ENCODE peak calls at places on chromosomes 13 and 19, in four cellular contexts. E is K562, M is WTC11, J is SK-N-SH. Y is an unnamed sample.

GRCh38 chr13:27170221-27170520 is 1.4 kb downstream of the USP12 start:
- DNase-seq in E (no peak), M (no peak), J (no peak), Y (no peak)

GRCh38 chr19:7856277-7856581 is 18.0 kb downstream of the PRR36 start:
- DNase-seq in J (no peak), M (no peak), E (no peak), Y (no peak)

GRCh38 chr19:35125270-35125717 is 9.6 kb downstream of the LGI4 start:
- DNase-seq in M (no peak), E (no peak), J (no peak), Y (no peak)

GRCh38 chr13:42883142-42883541 is 101.8 kb downstream of the FAM216B start:
- DNase-seq in E (no peak), M (no peak), J (no peak), Y (no peak)

GRCh38 chr19:50556236-50557008 is 11.8 kb downstream of the LRRC4B start:
- DNase-seq in J (peak; percentile 96), M (peak; percentile 98), E (peak; percentile 91), Y (peak; percentile 70)

GRCh38 chr13:42524487-42525034 is 49.4 kb upstream of the TNFSF11 start:
- DNase-seq in E (no peak), M (no peak), J (no peak), Y (no peak)

GRCh38 chr13:108915095-108915633 is 285.8 kb downstream of the MYO16 start:
- DNase-seq in J (peak; percentile 41), M (no peak), E (peak; percentile 8), Y (no peak)

GRCh38 chr19:54390942-54391577 is 24.2 kb upstream of the TTYH1 start:
- DNase-seq in M (peak; percentile 77), E (peak; percentile 41), J (peak; percentile 68), Y (peak; percentile 77)

GRCh38 chr13:44415815-44416214 is 42.2 kb downstream of the SERP2 start:
- DNase-seq in M (no peak), J (no peak), E (no peak), Y (no peak)

GRCh38 chr13:108322206-108322824 is 52.8 kb downstream of the TNFSF13B start:
- DNase-seq in J (peak; percentile 36), M (no peak), E (peak; percentile 10), Y (no peak)

GRCh38 chr13:23684647-23685046 is 114.4 kb downstream of the TNFRSF19 start:
- DNase-seq in M (no peak), J (no peak), E (no peak), Y (no peak)

GRCh38 chr13:23919006-23919405 is 21.7 kb upstream of the C1QTNF9B start:
- DNase-seq in E (no peak), M (no peak), J (no peak), Y (no peak)

GRCh38 chr19:55213547-55213946 is 4.2 kb upstream of the PTPRH start:
- DNase-seq in M (no peak), J (no peak), E (no peak), Y (no peak)

GRCh38 chr13:30033681-30034447 is 183.4 kb upstream of the UBL3 start:
- DNase-seq in M (no peak), J (no peak), E (no peak), Y (no peak)

GRCh38 chr13:25648996-25649633 is 277.3 kb downstream of the ATP8A2 start:
- DNase-seq in E (no peak), M (no peak), J (no peak), Y (no peak)

GRCh38 chr19:35023428-35023827 is 6.8 kb upstream of the SCN1B start:
- DNase-seq in M (no peak), E (no peak), J (no peak), Y (no peak)

GRCh38 chr19:10852098-10852800 is 4.0 kb downstream of the C19orf38 start:
- DNase-seq in M (no peak), J (no peak), E (no peak), Y (no peak)
- TF ChIP-seq TEAD4 in M (no peak), J (no peak), E (no peak), Y (peak; percentile 27)

GRCh38 chr19:29397748-29398147 is 128.0 kb upstream of the VSTM2B start:
- DNase-seq in E (no peak), M (no peak), J (no peak), Y (no peak)
- TF ChIP-seq TEAD4 in E (no peak), M (no peak), J (no peak), Y (no peak)

GRCh38 chr19:41821003-41821735 is 23.3 kb downstream of the LYPD4 start:
- DNase-seq in J (peak; percentile 70), E (peak; percentile 77), M (peak; percentile 66), Y (peak; percentile 27)
- TF ChIP-seq TEAD4 in J (no peak), E (no peak), M (no peak), Y (no peak)

DNA sequence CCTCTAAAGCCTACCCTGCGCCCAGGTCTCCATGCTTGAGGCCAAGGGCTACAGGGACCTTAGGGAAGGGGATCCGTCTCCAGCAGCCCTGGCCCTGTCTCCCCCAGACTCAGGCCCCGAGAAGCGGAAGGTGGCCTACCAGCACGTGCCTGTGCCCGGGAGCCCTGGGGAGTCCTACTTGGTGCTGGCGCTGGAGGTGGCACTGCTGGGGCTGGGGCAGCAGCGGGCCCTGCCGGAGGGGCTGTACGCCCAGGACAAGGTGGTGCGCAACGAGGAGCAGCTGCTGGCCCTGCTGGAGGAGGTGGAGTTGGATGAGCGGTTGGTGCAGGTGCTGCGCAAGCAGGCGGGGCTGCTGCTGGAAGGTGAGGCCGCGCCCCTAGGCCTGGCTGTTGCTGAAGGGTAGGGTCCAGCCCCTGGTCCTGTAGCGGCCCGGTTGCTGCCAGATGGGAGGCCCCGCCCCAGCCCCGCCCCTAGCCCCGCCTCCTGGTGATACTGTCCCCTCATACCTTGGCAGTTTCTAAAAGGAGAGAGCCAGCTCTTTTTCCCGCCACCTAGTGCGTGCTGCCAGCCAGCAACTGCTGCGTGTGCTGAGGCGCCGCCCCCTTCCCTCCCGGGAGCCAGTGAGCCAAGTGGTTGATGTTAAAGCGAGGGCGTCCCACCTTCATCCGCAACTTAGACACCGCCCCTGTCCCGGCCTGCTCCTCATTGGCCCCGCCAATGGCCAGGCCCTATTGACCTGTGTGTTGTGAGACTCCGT is 22.6 kb downstream of the ZSWIM4 start:
- DNase-seq in J (no peak), E (peak; percentile 85), M (peak; percentile 97), Y (peak; percentile 98)
- TF ChIP-seq TEAD4 in J (no peak), E (no peak), M (no peak), Y (no peak)

GRCh38 chr13:97562962-97563361 is 129.0 kb downstream of the RAP2A start:
- DNase-seq in M (no peak), J (no peak), E (no peak), Y (no peak)

GRCh38 chr13:97559030-97559429 is 125.1 kb downstream of the RAP2A start:
- DNase-seq in M (no peak), E (no peak), J (no peak), Y (no peak)

GRCh38 chr13:97561182-97561581 is 127.2 kb downstream of the RAP2A start:
- DNase-seq in J (no peak), E (no peak), M (no peak), Y (no peak)

GRCh38 chr13:97555034-97555433 is 121.1 kb downstream of the RAP2A start:
- DNase-seq in M (no peak), J (no peak), E (no peak), Y (no peak)

GRCh38 chr13:97559981-97560380 is 126.0 kb downstream of the RAP2A start:
- DNase-seq in J (no peak), E (no peak), M (no peak), Y (no peak)
- TF ChIP-seq TEAD4 in J (no peak), E (no peak), M (no peak), Y (no peak)

GRCh38 chr13:31945202-31945978 is 86.2 kb upstream of the FRY start:
- DNase-seq in M (no peak), E (no peak), J (peak; percentile 27), Y (no peak)
- TF ChIP-seq TEAD4 in M (no peak), E (no peak), J (no peak), Y (no peak)

DNA sequence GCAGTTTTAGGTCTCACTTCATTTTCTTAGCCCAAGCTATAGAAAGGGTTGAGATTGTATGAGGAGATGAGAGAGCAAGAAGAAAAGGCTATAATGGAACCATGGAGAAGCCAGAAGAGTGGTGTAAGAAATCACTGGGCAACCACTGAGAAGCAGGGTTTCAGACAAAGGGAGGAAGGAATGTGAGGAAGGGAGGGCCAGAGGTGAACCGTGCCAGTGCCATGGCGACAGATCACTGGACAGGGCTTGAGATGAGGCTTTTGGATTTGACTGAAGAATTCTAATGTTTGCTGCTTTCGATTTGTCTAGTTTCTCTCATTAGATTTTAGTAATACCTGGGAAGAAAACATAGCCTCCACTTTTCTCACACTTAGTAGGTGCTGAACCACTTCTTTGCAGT is 6.3 kb upstream of the GPR183 start:
- DNase-seq in M (no peak), E (no peak), J (no peak), Y (no peak)
- TF ChIP-seq TEAD4 in M (no peak), E (no peak), J (no peak), Y (peak; percentile 49)

GRCh38 chr19:48629599-48630288 is 7.4 kb downstream of the DBP start:
- DNase-seq in J (peak; percentile 71), E (no peak), M (peak; percentile 97), Y (peak; percentile 100)
- TF ChIP-seq TEAD4 in J (no peak), E (no peak), M (peak; percentile 72), Y (peak; percentile 88)

GRCh38 chr19:18160792-18161690 is 8.1 kb downstream of the PIK3R2 start:
- DNase-seq in J (peak; percentile 97), E (peak; percentile 95), M (peak; percentile 77), Y (peak; percentile 92)
- TF ChIP-seq TEAD4 in J (no peak), E (no peak), M (no peak), Y (no peak)

GRCh38 chr19:1826557-1827521 is 14.8 kb upstream of the ATP8B3 start:
- DNase-seq in M (peak; percentile 42), J (peak; percentile 58), E (peak; percentile 86), Y (peak; percentile 69)

GRCh38 chr19:1824252-1824622 is 12.2 kb upstream of the ATP8B3 start:
- DNase-seq in E (no peak), J (no peak), M (no peak), Y (no peak)

GRCh38 chr19:1823539-1824251 is 11.6 kb upstream of the ATP8B3 start:
- DNase-seq in E (no peak), J (peak; percentile 55), M (no peak), Y (no peak)

GRCh38 chr19:1827566-1828278 is 15.6 kb upstream of the ATP8B3 start:
- DNase-seq in M (no peak), E (no peak), J (no peak), Y (no peak)

DNA sequence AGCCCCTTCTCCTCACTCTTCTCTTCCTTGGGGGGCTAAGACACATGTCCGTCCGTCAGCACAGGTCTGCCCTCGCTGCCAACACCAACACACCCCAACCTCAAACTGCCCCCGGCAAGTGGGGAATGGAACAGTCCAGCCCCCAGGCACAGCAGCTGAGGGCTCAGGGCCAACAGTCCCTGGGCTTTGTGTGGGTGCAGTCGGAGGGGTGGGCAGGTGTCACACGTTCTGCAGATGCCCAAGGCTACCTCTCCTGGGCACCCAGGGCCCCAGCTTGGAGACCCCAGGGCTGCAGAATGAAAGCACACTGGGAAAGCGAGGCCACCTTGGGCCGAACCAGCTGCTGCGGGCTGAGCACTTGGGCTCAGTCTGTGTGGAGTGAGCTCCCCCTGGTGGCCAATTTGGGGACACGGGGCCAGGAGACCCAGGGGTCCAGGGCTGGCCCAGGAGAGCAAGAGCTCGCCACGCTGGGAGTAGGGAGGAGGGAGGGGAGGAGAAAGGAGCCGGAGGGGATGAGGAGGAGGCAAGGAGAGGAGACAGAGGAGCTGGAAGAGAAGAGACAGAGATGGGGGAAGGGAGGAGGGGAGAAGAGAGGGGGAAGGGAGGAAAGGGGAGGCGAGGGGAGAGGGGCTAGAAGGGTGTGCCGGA is 14.0 kb upstream of the ATP8B3 start:
- DNase-seq in J (peak; percentile 97), M (peak; percentile 93), E (peak; percentile 91), Y (peak; percentile 56)
- TF ChIP-seq TEAD4 in J (no peak), M (no peak), E (no peak), Y (no peak)